ENCODE peak calls at places on chromosomes 11 and 22, in nine cellular contexts. One of them, this sample, is unnamed.

GRCh38 chr11:103618532-103618931 is 417.9 kb upstream of the DDI1 start:
- DNase-seq in DND-41: no peak
- DNase-seq in GM23248: peak; percentile 85
- DNase-seq in A549: no peak
- DNase-seq in keratinocyte: no peak
- DNase-seq in neural progenitor cell: no peak
- DNase-seq in neuronal stem cell: no peak
- DNase-seq in IMR-90: peak; percentile 83
- DNase-seq in HepG2: no peak
- DNase-seq in this sample: no peak

GRCh38 chr11:106998126-106998525 is 20.1 kb downstream of the GUCY1A2 start:
- DNase-seq in neural progenitor cell: no peak
- DNase-seq in A549: no peak
- DNase-seq in HepG2: no peak
- DNase-seq in neuronal stem cell: no peak
- DNase-seq in keratinocyte: no peak
- DNase-seq in GM23248: peak; percentile 83
- DNase-seq in IMR-90: peak; percentile 11
- DNase-seq in DND-41: no peak
- DNase-seq in this sample: no peak

GRCh38 chr11:73342633-73343032 is 33.6 kb upstream of the RELT start:
- DNase-seq in DND-41: no peak
- DNase-seq in IMR-90: no peak
- DNase-seq in neural progenitor cell: peak; percentile 86
- DNase-seq in GM23248: peak; percentile 44
- DNase-seq in HepG2: no peak
- DNase-seq in keratinocyte: no peak
- DNase-seq in A549: no peak
- DNase-seq in neuronal stem cell: no peak
- DNase-seq in this sample: peak; percentile 57

GRCh38 chr22:28034760-28035401 is 115.8 kb upstream of the PITPNB start:
- DNase-seq in DND-41: peak; percentile 89
- DNase-seq in IMR-90: peak; percentile 59
- DNase-seq in HepG2: no peak
- DNase-seq in neural progenitor cell: no peak
- DNase-seq in neuronal stem cell: no peak
- DNase-seq in GM23248: peak; percentile 62
- DNase-seq in keratinocyte: no peak
- DNase-seq in A549: no peak
- DNase-seq in this sample: peak; percentile 54

GRCh38 chr22:49608228-49608627 is 219.4 kb downstream of the BRD1 start:
- DNase-seq in GM23248: no peak
- DNase-seq in keratinocyte: no peak
- DNase-seq in HepG2: no peak
- DNase-seq in IMR-90: no peak
- DNase-seq in A549: no peak
- DNase-seq in DND-41: no peak
- DNase-seq in neuronal stem cell: no peak
- DNase-seq in neural progenitor cell: no peak
- DNase-seq in this sample: no peak

GRCh38 chr11:76035020-76035419 is 171.3 kb downstream of the WNT11 start:
- DNase-seq in neuronal stem cell: no peak
- DNase-seq in neural progenitor cell: no peak
- DNase-seq in GM23248: no peak
- DNase-seq in keratinocyte: no peak
- DNase-seq in A549: no peak
- DNase-seq in DND-41: no peak
- DNase-seq in HepG2: no peak
- DNase-seq in IMR-90: no peak
- DNase-seq in this sample: no peak

GRCh38 chr11:68574308-68574707 is 110.0 kb upstream of the GAL start:
- DNase-seq in HepG2: no peak
- DNase-seq in IMR-90: peak; percentile 75
- DNase-seq in A549: no peak
- DNase-seq in neuronal stem cell: no peak
- DNase-seq in DND-41: no peak
- DNase-seq in GM23248: peak; percentile 84
- DNase-seq in neural progenitor cell: no peak
- DNase-seq in keratinocyte: no peak
- DNase-seq in this sample: no peak

GRCh38 chr11:3853935-3854659 is 1.4 kb upstream of the STIM1 start:
- DNase-seq in neuronal stem cell: no peak
- DNase-seq in HepG2: no peak
- DNase-seq in keratinocyte: no peak
- DNase-seq in neural progenitor cell: no peak
- DNase-seq in GM23248: no peak
- DNase-seq in IMR-90: no peak
- DNase-seq in A549: no peak
- DNase-seq in DND-41: peak; percentile 82
- DNase-seq in this sample: peak; percentile 19

GRCh38 chr11:132177106-132177505 is 806.7 kb downstream of the NTM start:
- DNase-seq in neural progenitor cell: peak; percentile 67
- DNase-seq in A549: no peak
- DNase-seq in HepG2: peak; percentile 9
- DNase-seq in DND-41: peak; percentile 33
- DNase-seq in GM23248: peak; percentile 60
- DNase-seq in IMR-90: peak; percentile 70
- DNase-seq in neuronal stem cell: peak; percentile 56
- DNase-seq in keratinocyte: no peak
- DNase-seq in this sample: peak; percentile 62

GRCh38 chr22:31742115-31742514 is 7.8 kb downstream of the PRR14L start:
- DNase-seq in neural progenitor cell: no peak
- DNase-seq in A549: no peak
- DNase-seq in HepG2: no peak
- DNase-seq in neuronal stem cell: no peak
- DNase-seq in IMR-90: no peak
- DNase-seq in DND-41: no peak
- DNase-seq in keratinocyte: no peak
- DNase-seq in GM23248: peak; percentile 6
- DNase-seq in this sample: no peak

GRCh38 chr11:20033806-20034205 is 126.5 kb downstream of the DBX1 start:
- DNase-seq in neural progenitor cell: no peak
- DNase-seq in keratinocyte: no peak
- DNase-seq in neuronal stem cell: no peak
- DNase-seq in IMR-90: no peak
- DNase-seq in GM23248: no peak
- DNase-seq in DND-41: no peak
- DNase-seq in HepG2: no peak
- DNase-seq in A549: no peak
- DNase-seq in this sample: no peak

GRCh38 chr11:20031155-20032001 is 128.9 kb downstream of the DBX1 start:
- DNase-seq in neural progenitor cell: peak; percentile 37
- DNase-seq in neuronal stem cell: no peak
- DNase-seq in IMR-90: peak; percentile 95
- DNase-seq in DND-41: no peak
- DNase-seq in GM23248: peak; percentile 87
- DNase-seq in A549: no peak
- DNase-seq in keratinocyte: no peak
- DNase-seq in HepG2: peak; percentile 87
- DNase-seq in this sample: peak; percentile 37

GRCh38 chr11:20034941-20035340 is 125.3 kb downstream of the DBX1 start:
- DNase-seq in keratinocyte: no peak
- DNase-seq in IMR-90: no peak
- DNase-seq in A549: no peak
- DNase-seq in neural progenitor cell: no peak
- DNase-seq in GM23248: no peak
- DNase-seq in DND-41: no peak
- DNase-seq in HepG2: no peak
- DNase-seq in neuronal stem cell: no peak
- DNase-seq in this sample: no peak

GRCh38 chr11:20032127-20032526 is 128.1 kb downstream of the DBX1 start:
- DNase-seq in neuronal stem cell: no peak
- DNase-seq in GM23248: no peak
- DNase-seq in IMR-90: no peak
- DNase-seq in neural progenitor cell: no peak
- DNase-seq in A549: no peak
- DNase-seq in DND-41: no peak
- DNase-seq in HepG2: no peak
- DNase-seq in keratinocyte: no peak
- DNase-seq in this sample: no peak

DNA sequence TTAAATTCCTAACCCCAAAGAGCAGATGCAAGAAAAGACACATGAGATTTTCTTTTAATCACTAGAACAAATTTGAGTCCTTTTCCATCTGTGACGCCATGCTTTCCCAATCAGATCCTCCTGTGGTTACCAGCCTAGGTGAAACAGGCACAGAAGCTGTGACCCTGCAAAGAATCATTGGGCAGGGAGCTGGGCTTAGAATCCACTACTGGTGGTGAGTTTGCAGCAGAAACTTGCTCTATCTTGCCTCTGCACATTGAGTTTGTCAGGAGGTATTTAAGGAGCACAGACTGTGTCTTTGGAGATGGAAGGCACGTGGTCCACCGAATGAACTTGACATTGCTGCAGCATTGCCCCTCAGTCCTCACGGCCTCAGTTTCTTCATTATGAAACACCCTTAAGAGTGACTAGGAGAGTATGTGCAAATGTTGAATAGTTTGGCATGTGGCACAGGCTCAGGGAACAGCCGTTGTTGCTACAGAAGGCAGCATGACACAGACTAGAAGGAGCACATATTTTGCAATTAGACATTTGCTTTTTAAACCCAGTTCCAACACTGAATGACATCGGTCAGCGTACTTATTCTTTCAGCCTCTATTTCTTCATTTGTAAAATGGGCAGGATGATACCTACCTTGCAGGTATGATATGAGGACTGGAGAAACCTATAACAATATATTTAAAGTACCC is 127.6 kb downstream of the DBX1 start:
- DNase-seq in neuronal stem cell: no peak
- DNase-seq in neural progenitor cell: no peak
- DNase-seq in HepG2: no peak
- DNase-seq in A549: no peak
- DNase-seq in DND-41: no peak
- DNase-seq in GM23248: peak; percentile 41
- DNase-seq in IMR-90: no peak
- DNase-seq in keratinocyte: no peak
- DNase-seq in this sample: no peak
- H3K4me2 ChIP-seq in neuronal stem cell: no peak overlapping the region
- H3K4me2 ChIP-seq in neural progenitor cell: no peak overlapping the region
- H3K4me2 ChIP-seq in HepG2: no peak overlapping the region
- H3K4me2 ChIP-seq in A549: no peak overlapping the region
- H3K4me2 ChIP-seq in DND-41: no peak overlapping the region
- H3K4me2 ChIP-seq in GM23248: no peak overlapping the region
- H3K4me2 ChIP-seq in IMR-90: no peak overlapping the region
- H3K4me2 ChIP-seq in keratinocyte: peak overlapping the region; percentile 75
- H3K4me2 ChIP-seq in this sample: peak overlapping the region; percentile 61

GRCh38 chr11:117426297-117426685 is 98.6 kb downstream of the CEP164 start:
- DNase-seq in HepG2: peak; percentile 38
- DNase-seq in DND-41: peak; percentile 76
- DNase-seq in keratinocyte: no peak
- DNase-seq in neural progenitor cell: peak; percentile 92
- DNase-seq in A549: peak; percentile 37
- DNase-seq in neuronal stem cell: peak; percentile 83
- DNase-seq in IMR-90: peak; percentile 30
- DNase-seq in GM23248: peak; percentile 65
- DNase-seq in this sample: peak; percentile 86
- H3K4me2 ChIP-seq in HepG2: no peak overlapping the region
- H3K4me2 ChIP-seq in DND-41: no peak overlapping the region
- H3K4me2 ChIP-seq in keratinocyte: no peak overlapping the region
- H3K4me2 ChIP-seq in neural progenitor cell: peak overlapping the region; percentile 37
- H3K4me2 ChIP-seq in A549: peak overlapping the region; percentile 77
- H3K4me2 ChIP-seq in neuronal stem cell: no peak overlapping the region
- H3K4me2 ChIP-seq in IMR-90: no peak overlapping the region
- H3K4me2 ChIP-seq in GM23248: no peak overlapping the region
- H3K4me2 ChIP-seq in this sample: peak overlapping the region; percentile 32

GRCh38 chr22:50731811-50732624 is 6.0 kb upstream of the ACR start:
- DNase-seq in DND-41: peak; percentile 64
- DNase-seq in keratinocyte: peak; percentile 30
- DNase-seq in neural progenitor cell: peak; percentile 43
- DNase-seq in neuronal stem cell: no peak
- DNase-seq in HepG2: peak; percentile 28
- DNase-seq in GM23248: peak; percentile 66
- DNase-seq in IMR-90: peak; percentile 31
- DNase-seq in A549: peak; percentile 45
- DNase-seq in this sample: peak; percentile 60
- H3K4me2 ChIP-seq in DND-41: peak overlapping the region; percentile 16
- H3K4me2 ChIP-seq in keratinocyte: peak overlapping the region; percentile 58
- H3K4me2 ChIP-seq in neural progenitor cell: no peak overlapping the region
- H3K4me2 ChIP-seq in neuronal stem cell: no peak overlapping the region
- H3K4me2 ChIP-seq in HepG2: no peak overlapping the region
- H3K4me2 ChIP-seq in GM23248: no peak overlapping the region
- H3K4me2 ChIP-seq in IMR-90: peak overlapping the region; percentile 45
- H3K4me2 ChIP-seq in A549: peak overlapping the region; percentile 16
- H3K4me2 ChIP-seq in this sample: no peak overlapping the region

GRCh38 chr22:46104170-46104880 is 46.0 kb upstream of the PPARA start:
- DNase-seq in DND-41: no peak
- DNase-seq in HepG2: no peak
- DNase-seq in IMR-90: no peak
- DNase-seq in keratinocyte: no peak
- DNase-seq in neural progenitor cell: no peak
- DNase-seq in GM23248: peak; percentile 50
- DNase-seq in A549: no peak
- DNase-seq in neuronal stem cell: no peak
- DNase-seq in this sample: no peak

GRCh38 chr22:46106279-46107022 is 43.9 kb upstream of the PPARA start:
- DNase-seq in DND-41: no peak
- DNase-seq in keratinocyte: no peak
- DNase-seq in neural progenitor cell: no peak
- DNase-seq in GM23248: no peak
- DNase-seq in IMR-90: no peak
- DNase-seq in neuronal stem cell: no peak
- DNase-seq in A549: no peak
- DNase-seq in HepG2: no peak
- DNase-seq in this sample: no peak

GRCh38 chr22:46103664-46104063 is 46.7 kb upstream of the PPARA start:
- DNase-seq in A549: no peak
- DNase-seq in keratinocyte: no peak
- DNase-seq in GM23248: no peak
- DNase-seq in HepG2: no peak
- DNase-seq in IMR-90: no peak
- DNase-seq in neuronal stem cell: no peak
- DNase-seq in DND-41: no peak
- DNase-seq in neural progenitor cell: no peak
- DNase-seq in this sample: no peak

GRCh38 chr22:46105494-46106278 is 44.6 kb upstream of the PPARA start:
- DNase-seq in DND-41: no peak
- DNase-seq in IMR-90: peak; percentile 59
- DNase-seq in neuronal stem cell: no peak
- DNase-seq in GM23248: peak; percentile 85
- DNase-seq in HepG2: peak; percentile 87
- DNase-seq in A549: peak; percentile 85
- DNase-seq in neural progenitor cell: no peak
- DNase-seq in keratinocyte: no peak
- DNase-seq in this sample: peak; percentile 76

DNA sequence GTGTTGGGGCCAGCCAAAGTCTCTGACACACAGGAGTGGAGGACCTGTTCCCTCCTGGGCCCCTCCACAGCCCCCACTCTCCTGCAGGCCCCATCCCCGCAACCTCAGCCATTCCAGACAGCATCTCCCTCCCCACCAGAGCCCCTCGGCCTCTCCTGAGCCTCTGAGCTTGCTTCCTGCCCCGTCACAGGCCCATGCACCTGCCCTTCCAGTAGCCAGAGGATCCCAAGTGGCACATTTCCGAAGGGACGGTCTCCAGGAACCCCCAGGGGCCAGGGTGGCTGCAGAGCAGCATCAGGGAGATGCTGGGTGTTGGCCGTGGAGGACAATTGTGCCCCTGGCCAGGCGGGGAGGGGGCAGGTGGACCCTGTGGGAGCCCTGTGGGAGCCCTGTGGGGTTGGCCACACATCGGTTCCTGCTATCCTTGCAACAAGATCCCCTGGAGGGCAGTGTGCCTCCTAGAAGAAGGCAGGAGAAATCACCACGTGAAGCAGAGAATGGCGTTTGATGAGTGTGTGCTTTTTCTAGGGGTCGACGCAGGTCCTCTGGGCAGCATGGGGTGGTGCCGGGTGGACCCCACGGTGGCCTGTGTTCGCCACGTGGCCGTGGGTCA is 45.3 kb upstream of the PPARA start:
- DNase-seq in HepG2: no peak
- DNase-seq in GM23248: peak; percentile 59
- DNase-seq in neural progenitor cell: no peak
- DNase-seq in neuronal stem cell: no peak
- DNase-seq in IMR-90: no peak
- DNase-seq in A549: peak; percentile 73
- DNase-seq in keratinocyte: no peak
- DNase-seq in DND-41: no peak
- DNase-seq in this sample: no peak
- H3K4me2 ChIP-seq in HepG2: peak overlapping the region; percentile 93
- H3K4me2 ChIP-seq in GM23248: no peak overlapping the region
- H3K4me2 ChIP-seq in neural progenitor cell: no peak overlapping the region
- H3K4me2 ChIP-seq in neuronal stem cell: no peak overlapping the region
- H3K4me2 ChIP-seq in IMR-90: no peak overlapping the region
- H3K4me2 ChIP-seq in A549: peak overlapping the region; percentile 81
- H3K4me2 ChIP-seq in keratinocyte: peak overlapping the region; percentile 32
- H3K4me2 ChIP-seq in DND-41: no peak overlapping the region
- H3K4me2 ChIP-seq in this sample: peak overlapping the region; percentile 66

This sample was measured in hepatocyte.